ENCODE peak calls at places on chromosome 2, in four cellular contexts. R is substantia nigra; S is activated CD8-positive, alpha-beta memory T cell treated with anti-CD3 and anti-CD28 coated beads for 24 hours; X is ELR. T is an unnamed sample.

GRCh38 chr2:112542974-112543760 is 902 bp downstream of the POLR1B start:
- DNase-seq in R (no peak), X (peak), S (peak), T (peak)

GRCh38 chr2:88187927-88188326 is 17.8 kb downstream of the THNSL2 start:
- DNase-seq in R (no peak), S (no peak), X (peak), T (no peak)

GRCh38 chr2:36403675-36404230 is 48.2 kb downstream of the CRIM1 start:
- DNase-seq in S (no peak), X (peak), R (no peak), T (no peak)

GRCh38 chr2:54081574-54081973 is 33.8 kb upstream of the ACYP2 start:
- DNase-seq in S (no peak), X (peak), R (no peak), T (no peak)

GRCh38 chr2:131105950-131106801 is 1.0 kb downstream of the PLEKHB2 start:
- DNase-seq in S (no peak), R (no peak), X (peak), T (no peak)

GRCh38 chr2:61770746-61771145 is 83.1 kb downstream of the FAM161A start:
- DNase-seq in R (no peak), S (no peak), X (peak), T (no peak)

GRCh38 chr2:146079216-146079615 is 1559.3 kb upstream of the ZEB2 start:
- DNase-seq in S (no peak), X (peak), R (no peak), T (no peak)

GRCh38 chr2:18701546-18701945 is 112.2 kb upstream of the NT5C1B start:
- DNase-seq in S (no peak), X (no peak), R (no peak), T (no peak)

GRCh38 chr2:18551623-18552022 is 8.8 kb downstream of the RDH14 start:
- DNase-seq in S (no peak), X (no peak), R (no peak), T (no peak)

GRCh38 chr2:239667431-239667985 is 266.7 kb upstream of the HDAC4 start:
- DNase-seq in S (peak), R (no peak), X (no peak), T (no peak)

GRCh38 chr2:487495-488079 is 189.6 kb downstream of the TMEM18 start:
- DNase-seq in S (no peak), X (no peak), R (no peak), T (no peak)

GRCh38 chr2:138974651-138975050 is 194.5 kb upstream of the NXPH2 start:
- DNase-seq in X (no peak), R (no peak), S (no peak), T (no peak)

GRCh38 chr2:2530334-2530733 is 199.3 kb upstream of the MYT1L start:
- DNase-seq in X (no peak), S (no peak), R (no peak), T (no peak)

GRCh38 chr2:120014231-120014990 is 1.5 kb downstream of the EPB41L5 start:
- DNase-seq in S (no peak), X (peak), R (no peak), T (no peak)

GRCh38 chr2:49240608-49241007 is 86.3 kb upstream of the FSHR start:
- DNase-seq in S (no peak), X (peak), R (no peak), T (no peak)

GRCh38 chr2:65430515-65431416 is 1.6 kb downstream of the SPRED2 start:
- DNase-seq in S (peak), X (peak), R (peak), T (peak)

GRCh38 chr2:54724560-54725342 is 1.3 kb downstream of the EML6 start:
- DNase-seq in R (no peak), S (peak), X (peak), T (peak)

GRCh38 chr2:201669865-201670264 is 26.6 kb upstream of the TMEM237 start:
- DNase-seq in X (no peak), R (no peak), S (no peak), T (no peak)

T was measured in naive thymus-derived CD8-positive, alpha-beta T cell.